ENCODE peak calls at places on chromosome 4, in nine cellular contexts. A is thyroid gland, H is body of pancreas, T is H1, N is GM12878, M is Peyer's patch, J is lower leg skin, P is adrenal gland, Z is tibial nerve. F is an unnamed sample.

GRCh38 chr4:127244515-127244914 is 388.2 kb upstream of the INTU start:
- DNase-seq in A (no peak), H (no peak), T (no peak), N (no peak), M (no peak), J (no peak), P (no peak), Z (no peak), F (no peak)

GRCh38 chr4:139522457-139522856 is 33.6 kb downstream of the SETD7 start:
- DNase-seq in A (no peak), H (no peak), T (no peak), N (no peak), M (no peak), J (no peak), P (no peak), Z (no peak), F (no peak)

GRCh38 chr4:92100980-92101379 is 202.8 kb upstream of the GRID2 start:
- DNase-seq in A (no peak), H (no peak), T (no peak), N (no peak), M (no peak), J (no peak), P (no peak), Z (no peak), F (no peak)

GRCh38 chr4:107380836-107381438 is 339.1 kb downstream of the PAPSS1 start:
- DNase-seq in A (no peak), H (no peak), T (no peak), N (no peak), M (no peak), J (no peak), P (no peak), Z (no peak), F (no peak)

GRCh38 chr4:41750158-41750623 is 1.7 kb upstream of the PHOX2B start:
- DNase-seq in A (no peak), H (no peak), T (no peak), N (no peak), M (no peak), J (no peak), P (no peak), Z (no peak), F (no peak)

GRCh38 chr4:38785901-38786402 is 3.2 kb upstream of the TLR10 start:
- DNase-seq in A (no peak), H (no peak), T (no peak), N (peak; percentile 63), M (no peak), J (no peak), P (no peak), Z (no peak), F (no peak)

GRCh38 chr4:158610790-158611189 is 60.9 kb downstream of the C4orf46 start:
- DNase-seq in A (no peak), H (no peak), T (no peak), N (no peak), M (no peak), J (no peak), P (no peak), Z (no peak), F (no peak)

GRCh38 chr4:53656421-53656981 is 65.2 kb upstream of the LNX1 start:
- DNase-seq in A (no peak), H (no peak), T (no peak), N (no peak), M (no peak), J (peak; percentile 54), P (no peak), Z (peak; percentile 45), F (no peak)

GRCh38 chr4:10105421-10105820 is 11.2 kb downstream of the WDR1 start:
- DNase-seq in A (no peak), H (no peak), T (no peak), N (no peak), M (no peak), J (no peak), P (no peak), Z (no peak), F (no peak)

GRCh38 chr4:10102981-10103330 is 13.6 kb downstream of the WDR1 start:
- DNase-seq in A (no peak), H (no peak), T (no peak), N (no peak), M (no peak), J (no peak), P (no peak), Z (no peak), F (no peak)

GRCh38 chr4:10104991-10105276 is 11.7 kb downstream of the WDR1 start:
- DNase-seq in A (no peak), H (no peak), T (no peak), N (no peak), M (no peak), J (no peak), P (no peak), Z (no peak), F (no peak)

GRCh38 chr4:10105920-10106319 is 10.7 kb downstream of the WDR1 start:
- DNase-seq in A (no peak), H (no peak), T (no peak), N (no peak), M (no peak), J (no peak), P (no peak), Z (no peak), F (no peak)

DNA sequence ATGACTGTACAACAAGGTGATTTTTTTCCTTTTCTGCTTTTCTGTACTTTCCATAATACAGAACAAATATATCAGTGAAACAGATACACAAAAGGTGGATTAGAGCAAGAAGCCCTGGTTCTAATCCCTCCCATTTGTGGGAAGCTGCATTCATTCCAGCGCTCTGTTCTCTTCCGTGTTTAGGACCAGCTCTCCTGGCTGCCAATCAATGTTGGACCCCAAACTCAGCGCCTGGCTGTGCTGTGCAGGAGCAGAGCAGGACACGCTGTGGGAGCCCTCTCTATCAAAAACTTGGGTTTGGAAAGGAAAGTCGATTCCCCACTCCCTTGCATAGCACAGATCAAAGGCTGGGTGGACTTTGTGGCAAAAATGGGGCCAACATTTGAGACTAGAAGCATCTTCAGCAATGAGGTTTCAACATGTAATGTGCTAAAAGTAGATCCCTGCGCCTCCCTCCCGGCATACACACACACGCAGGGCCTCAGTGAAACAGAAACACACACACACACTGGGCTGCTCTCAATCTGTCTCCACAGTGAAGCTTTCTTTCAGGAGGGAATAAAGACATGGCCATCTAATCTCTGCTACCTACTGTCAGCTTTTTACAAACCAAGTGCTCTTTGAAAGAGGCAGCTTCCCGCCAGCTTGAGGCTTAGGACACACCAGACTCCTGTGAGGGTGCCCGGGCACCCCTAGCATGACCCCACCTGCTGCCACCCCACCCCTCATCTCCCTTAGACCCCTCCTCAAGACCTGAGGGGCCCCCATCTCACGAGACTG is 12.2 kb downstream of the WDR1 start:
- DNase-seq in A (no peak), H (no peak), T (no peak), N (no peak), M (no peak), J (no peak), P (no peak), Z (no peak), F (no peak)
- TF ChIP-seq POLR2A in A (no peak), H (no peak), T (peak; percentile 39), N (no peak), M (no peak), J (no peak), P (no peak), Z (no peak), F (no peak)

GRCh38 chr4:186191266-186192067 is at the start of gene CYP4V2:
- DNase-seq in A (peak; percentile 76), H (peak; percentile 86), T (no peak), N (peak; percentile 48), M (peak; percentile 83), J (peak; percentile 60), P (peak; percentile 81), Z (peak; percentile 60), F (peak; percentile 66)
- TF ChIP-seq POLR2A in A (no peak), H (peak; percentile 71), T (peak; percentile 53), N (peak; percentile 83), M (peak; percentile 77), J (no peak), P (peak; percentile 65), Z (peak; percentile 64), F (peak; percentile 36)

GRCh38 chr4:30716671-30717207 is 3.4 kb upstream of the PCDH7 start:
- DNase-seq in A (peak; percentile 11), H (no peak), T (no peak), N (no peak), M (no peak), J (no peak), P (no peak), Z (no peak), F (no peak)

GRCh38 chr4:30717208-30718020 is 2.8 kb upstream of the PCDH7 start:
- DNase-seq in A (peak; percentile 76), H (peak; percentile 13), T (no peak), N (no peak), M (no peak), J (no peak), P (no peak), Z (no peak), F (peak; percentile 14)

GRCh38 chr4:30719363-30720020 is 677 bp upstream of the PCDH7 start:
- DNase-seq in A (peak; percentile 79), H (peak; percentile 29), T (no peak), N (no peak), M (no peak), J (peak; percentile 21), P (no peak), Z (no peak), F (peak; percentile 69)

GRCh38 chr4:30718889-30719252 is 1.3 kb upstream of the PCDH7 start:
- DNase-seq in A (peak; percentile 32), H (no peak), T (no peak), N (no peak), M (no peak), J (no peak), P (no peak), Z (no peak), F (no peak)

GRCh38 chr4:30718021-30718888 is 1.9 kb upstream of the PCDH7 start:
- DNase-seq in A (peak; percentile 72), H (peak; percentile 22), T (no peak), N (no peak), M (no peak), J (no peak), P (no peak), Z (no peak), F (peak; percentile 42)
- TF ChIP-seq POLR2A in A (no peak), H (no peak), T (no peak), N (no peak), M (no peak), J (no peak), P (no peak), Z (no peak), F (no peak)

GRCh38 chr4:99159699-99160098 is 15.6 kb upstream of the ADH4 start:
- DNase-seq in A (no peak), H (no peak), T (no peak), N (no peak), M (no peak), J (no peak), P (no peak), Z (no peak), F (no peak)

GRCh38 chr4:99161700-99162099 is 17.6 kb upstream of the ADH4 start:
- DNase-seq in A (no peak), H (no peak), T (no peak), N (no peak), M (no peak), J (no peak), P (no peak), Z (no peak), F (no peak)

GRCh38 chr4:99154658-99155342 is 10.7 kb upstream of the ADH4 start:
- DNase-seq in A (no peak), H (no peak), T (no peak), N (no peak), M (no peak), J (no peak), P (no peak), Z (no peak), F (no peak)

GRCh38 chr4:99157478-99157935 is 13.4 kb upstream of the ADH4 start:
- DNase-seq in A (no peak), H (no peak), T (no peak), N (no peak), M (no peak), J (no peak), P (no peak), Z (no peak), F (no peak)

GRCh38 chr4:99156992-99157391 is 12.9 kb upstream of the ADH4 start:
- DNase-seq in A (no peak), H (no peak), T (no peak), N (no peak), M (no peak), J (no peak), P (no peak), Z (no peak), F (no peak)
- TF ChIP-seq POLR2A in A (no peak), H (no peak), T (no peak), N (no peak), M (no peak), J (no peak), P (no peak), Z (no peak), F (no peak)

F was measured in prostate gland.